ENCODE peak calls at places on chromosomes 16 and 17, in five cellular contexts. M, B, C, X and U are unnamed samples. For H3K4me1, the result is how much of the 10 kb centered on the place peaks cover.

GRCh38 chr16:78816499-78817441 is 717.3 kb downstream of the WWOX start:
- DNase-seq in C (no peak), X (no peak), B (no peak), M (peak), U (no peak)

GRCh38 chr16:19875900-19876299 is 8.7 kb downstream of the GPRC5B start:
- DNase-seq in M (no peak), X (no peak), B (no peak), C (no peak), U (no peak)

GRCh38 chr17:61770752-61771533 is 92.4 kb downstream of the BRIP1 start:
- DNase-seq in M (peak), C (no peak), X (no peak), B (no peak), U (no peak)

GRCh38 chr17:78242024-78242742 is 10.8 kb downstream of the TMEM235 start:
- DNase-seq in C (peak), B (no peak), X (no peak), M (no peak), U (no peak)

GRCh38 chr17:46976626-46977270 is 2.3 kb downstream of the RPRML start:
- DNase-seq in X (no peak), M (no peak), C (no peak), B (no peak), U (no peak)

GRCh38 chr17:50636804-50637195 is 2.1 kb downstream of the ABCC3 start:
- DNase-seq in X (peak), B (no peak), M (no peak), C (no peak), U (no peak)

GRCh38 chr17:74923538-74924249 is 379 bp upstream of the OTOP2 start:
- DNase-seq in B (peak), C (peak), M (peak), X (peak), U (peak)

GRCh38 chr17:3647769-3648540 is 11.4 kb downstream of the CTNS start:
- DNase-seq in C (no peak), B (peak), X (no peak), M (peak), U (peak)

GRCh38 chr17:42653179-42654124 is 5.6 kb upstream of the TUBG2 start:
- DNase-seq in B (no peak), X (peak), C (peak), M (peak), U (peak)

GRCh38 chr16:84177740-84178070 is 9.2 kb downstream of the TAF1C start:
- DNase-seq in X (no peak), C (no peak), B (no peak), M (no peak), U (peak)

GRCh38 chr17:8041249-8041928 is 2.5 kb downstream of the ALOX15B start:
- DNase-seq in B (peak), C (no peak), M (peak), X (peak), U (no peak)

GRCh38 chr17:82887255-82888164 is 47.7 kb upstream of the ZNF750 start:
- DNase-seq in X (no peak), M (peak), B (no peak), C (no peak), U (no peak)

GRCh38 chr17:82890339-82890730 is 50.5 kb upstream of the ZNF750 start:
- DNase-seq in M (no peak), X (no peak), B (no peak), C (no peak), U (peak)

GRCh38 chr17:82889496-82890338 is 49.9 kb upstream of the ZNF750 start:
- DNase-seq in B (peak), C (no peak), X (no peak), M (no peak), U (peak)

GRCh38 chr17:82890926-82891678 is 51.3 kb upstream of the ZNF750 start:
- DNase-seq in M (no peak), C (no peak), X (no peak), B (no peak), U (peak)

DNA sequence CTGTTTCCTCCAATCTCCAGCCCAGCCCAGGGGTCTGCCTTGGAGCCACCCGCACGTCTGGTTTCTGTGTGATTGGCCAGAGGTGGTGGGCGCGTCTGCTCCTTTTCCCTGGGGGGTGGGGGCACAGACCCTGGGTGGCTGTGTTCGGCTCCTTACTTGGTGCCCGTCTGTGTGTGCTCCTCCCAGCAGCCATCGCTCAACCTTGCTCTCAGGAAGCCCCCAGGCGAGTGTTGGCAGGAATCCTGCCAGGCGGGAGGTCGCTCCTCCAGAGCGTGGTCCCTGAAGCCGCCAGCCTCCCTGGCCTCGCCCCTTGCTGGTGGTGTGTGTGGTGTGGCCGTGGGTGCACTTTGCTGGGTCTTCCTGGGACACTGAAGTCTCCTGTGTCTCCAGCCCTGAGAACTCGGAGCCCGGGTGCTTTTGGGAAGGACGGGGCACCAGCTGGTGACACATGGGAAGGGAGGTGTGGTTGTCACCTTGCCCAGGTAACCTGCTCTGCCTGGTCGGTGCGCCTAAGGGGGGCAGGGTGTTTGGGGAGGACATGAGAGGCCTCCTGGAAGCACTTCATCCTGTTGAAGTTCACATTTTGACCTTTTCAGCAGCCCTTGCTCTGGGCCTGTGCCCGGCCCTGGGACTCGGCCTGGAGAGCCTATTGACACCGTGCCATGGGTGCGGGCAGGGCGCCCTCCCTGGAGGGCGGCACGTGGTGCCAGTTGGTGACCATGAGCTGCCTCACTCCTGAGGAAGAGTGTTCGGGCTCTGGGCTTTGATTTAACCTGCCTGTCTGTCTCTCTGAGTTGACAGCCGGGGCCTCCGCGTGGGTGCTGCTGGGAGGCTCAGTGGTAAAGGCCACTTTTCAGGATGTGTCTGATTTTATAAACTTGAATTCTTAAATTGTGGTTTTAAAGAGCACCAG is 49.0 kb upstream of the ZNF750 start:
- DNase-seq in X (no peak), C (no peak), B (peak), M (no peak), U (peak)
- H3K4me1 ChIP-seq in X (under half), C (under half), B (under half), M (under half), U (under half)

GRCh38 chr17:17741346-17742023 is 60.2 kb downstream of the RAI1 start:
- DNase-seq in C (no peak), B (no peak), X (no peak), M (peak), U (peak)
- H3K4me1 ChIP-seq in C (under half), B (under half), X (under half), M (under half), U (under half)

GRCh38 chr17:79732804-79733691 is 2.3 kb downstream of the ENPP7 start:
- DNase-seq in X (no peak), C (no peak), M (no peak), B (peak), U (peak)

GRCh38 chr17:79732246-79732645 is 1.5 kb downstream of the ENPP7 start:
- DNase-seq in B (peak), X (no peak), C (no peak), M (no peak), U (no peak)

GRCh38 chr17:79735096-79735495 is 4.4 kb downstream of the ENPP7 start:
- DNase-seq in X (no peak), C (no peak), B (no peak), M (no peak), U (no peak)

GRCh38 chr17:79730769-79731483 is at the start of gene ENPP7:
- DNase-seq in B (peak), C (no peak), X (no peak), M (no peak), U (no peak)

DNA sequence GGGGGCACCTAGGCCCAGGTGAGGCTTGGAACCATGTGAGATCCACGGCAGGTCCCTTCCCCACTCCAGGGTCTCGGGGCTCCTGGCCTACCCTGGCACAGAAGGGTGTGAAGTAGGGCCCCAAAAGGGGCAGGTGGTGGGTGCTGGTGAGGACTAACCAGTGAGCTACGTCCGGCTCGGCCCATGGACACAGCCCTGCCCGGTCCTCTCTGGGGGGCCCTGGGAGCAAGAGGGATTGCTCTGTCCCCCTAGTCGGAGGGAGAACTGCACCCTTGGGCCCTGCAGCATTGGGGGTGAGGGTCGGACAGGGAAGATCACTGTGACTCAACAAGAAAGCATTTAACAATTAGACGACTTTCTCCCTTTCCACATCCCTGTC is 2.9 kb downstream of the ENPP7 start:
- DNase-seq in X (no peak), M (no peak), C (no peak), B (no peak), U (no peak)
- H3K4me1 ChIP-seq in X (under half), M (under half), C (under half), B (under half), U (under half)

DNA sequence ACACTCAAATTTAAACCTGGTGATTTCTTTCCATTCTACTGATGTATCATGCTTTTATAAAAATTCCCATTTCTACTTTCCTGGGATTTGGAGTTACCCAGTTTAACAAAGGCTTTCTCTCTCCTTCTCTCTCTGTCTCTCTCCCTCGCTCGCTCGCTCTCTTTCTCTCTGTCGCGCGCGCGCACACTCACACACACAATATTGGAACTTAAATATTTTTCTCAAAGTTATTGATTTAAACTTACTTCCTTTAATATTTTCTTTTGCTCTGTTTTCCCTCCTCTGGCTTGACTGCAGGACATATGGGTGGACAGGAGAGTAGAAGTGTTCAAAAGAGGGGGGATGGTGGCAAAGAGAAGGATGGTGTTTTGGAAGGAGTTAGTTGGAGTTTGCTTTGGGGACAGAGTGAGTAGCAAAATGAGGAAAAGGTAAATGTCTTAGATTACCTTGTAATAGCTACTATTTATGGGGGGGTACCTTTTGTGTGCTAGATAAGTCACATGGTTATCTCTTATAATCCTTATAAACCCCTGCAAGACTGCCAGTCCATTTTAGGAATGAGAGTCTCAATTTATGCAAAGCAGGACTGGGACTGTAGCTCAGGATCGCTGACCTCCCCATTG is 903 bp upstream of the TRIM25 start:
- DNase-seq in M (no peak), B (no peak), C (no peak), X (no peak), U (no peak)
- H3K4me1 ChIP-seq in M (under half), B (under half), C (under half), X (under half), U (under half)

GRCh38 chr17:40070895-40071719 is 8.3 kb downstream of the THRA start:
- DNase-seq in B (peak), C (peak), M (no peak), X (no peak), U (peak)
- H3K4me1 ChIP-seq in B (under half), C (half or more), M (under half), X (under half), U (half or more)

DNA sequence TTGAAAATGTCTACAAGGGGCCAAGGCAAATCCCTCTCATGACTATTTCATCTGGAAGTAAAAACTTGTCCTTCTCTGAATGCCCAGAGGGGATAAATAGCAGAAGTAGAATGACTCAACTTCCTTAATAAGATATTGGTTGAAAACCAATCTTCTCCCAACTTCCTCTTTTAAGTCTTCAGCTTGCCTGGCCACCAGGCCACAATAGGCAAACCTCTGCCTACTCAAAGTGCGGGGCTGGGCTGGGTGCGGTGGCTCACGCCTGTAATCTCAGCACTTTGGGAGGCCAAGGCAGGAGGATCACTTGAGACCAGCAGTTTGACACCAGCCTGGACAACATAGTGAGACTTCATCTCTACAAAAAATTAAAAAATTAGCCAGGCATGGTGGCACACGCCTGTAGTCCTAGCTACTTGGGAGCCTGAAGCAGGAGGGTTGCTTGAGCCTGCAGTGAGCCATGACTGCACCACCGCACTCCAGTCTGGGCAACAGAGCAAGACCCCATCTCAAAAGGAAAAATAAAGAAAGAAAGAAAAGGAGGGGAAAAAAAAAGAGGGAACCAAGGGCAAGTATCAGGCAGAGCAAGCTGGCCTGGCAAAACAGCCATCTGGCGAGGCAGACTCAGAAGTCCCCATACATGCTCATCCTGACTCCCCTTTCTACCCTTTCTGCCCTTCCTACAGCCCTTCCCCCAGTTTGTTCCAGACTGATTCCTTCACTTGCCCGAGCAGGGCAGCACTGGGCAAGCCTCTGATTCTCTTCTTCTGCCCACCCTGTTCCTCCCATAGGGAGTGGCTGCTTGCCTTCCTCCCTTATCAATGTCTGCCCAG is 20.6 kb downstream of the MAP3K14 start:
- DNase-seq in B (no peak), M (no peak), X (peak), C (no peak), U (peak)
- H3K4me1 ChIP-seq in B (under half), M (under half), X (under half), C (under half), U (under half)

GRCh38 chr17:39701012-39701783 is 1.3 kb downstream of the ERBB2 start:
- DNase-seq in M (no peak), X (no peak), B (peak), C (no peak), U (no peak)

GRCh38 chr17:39697961-39698360 is 1.9 kb upstream of the ERBB2 start:
- DNase-seq in B (no peak), X (no peak), C (no peak), M (no peak), U (no peak)

GRCh38 chr17:39700148-39700987 is 504 bp downstream of the ERBB2 start:
- DNase-seq in M (peak), B (no peak), X (no peak), C (peak), U (peak)

GRCh38 chr17:39701784-39702422 is 2.0 kb downstream of the ERBB2 start:
- DNase-seq in B (no peak), M (no peak), C (no peak), X (no peak), U (no peak)

DNA sequence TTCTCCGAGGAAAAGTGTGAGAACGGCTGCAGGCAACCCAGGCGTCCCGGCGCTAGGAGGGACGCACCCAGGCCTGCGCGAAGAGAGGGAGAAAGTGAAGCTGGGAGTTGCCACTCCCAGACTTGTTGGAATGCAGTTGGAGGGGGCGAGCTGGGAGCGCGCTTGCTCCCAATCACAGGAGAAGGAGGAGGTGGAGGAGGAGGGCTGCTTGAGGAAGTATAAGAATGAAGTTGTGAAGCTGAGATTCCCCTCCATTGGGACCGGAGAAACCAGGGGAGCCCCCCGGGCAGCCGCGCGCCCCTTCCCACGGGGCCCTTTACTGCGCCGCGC is at the start of gene ERBB2:
- DNase-seq in C (peak), X (peak), B (peak), M (peak), U (peak)
- H3K4me1 ChIP-seq in C (under half), X (under half), B (under half), M (under half), U (under half)

GRCh38 chr17:30382345-30382744 is 3.6 kb downstream of the CPD start:
- DNase-seq in M (no peak), X (no peak), B (no peak), C (no peak), U (no peak)
- H3K4me1 ChIP-seq in M (under half), X (under half), B (under half), C (under half), U (under half)